ENCODE peak calls at places on chromosomes 3 and 15, in seven cellular contexts. O is mesenchymal stem cell; X is activated naive CD4-positive, alpha-beta T cell treated with anti-CD3 and anti-CD28 coated beads, Interleukin-2, amount 10 ng/mL, durations not matched to agents 7 days and 5 days; W is activated CD4-positive, CD25-positive, alpha-beta regulatory T cell treated with anti-CD3 and anti-CD28 coated beads, Interleukin-2, amount 50 U/mL, for 72 hours; T is stimulated activated CD8-positive, alpha-beta memory T cell treated with anti-CD3 and anti-CD28 coated beads, Interleukin-2, amount 100 ng/mL, for 1 hour; P is ACHN; V is amygdala. E is an unnamed sample.

GRCh38 chr15:77746254-77747174 is 113.8 kb upstream of the LINGO1 start:
- DNase-seq in O (no peak), X (no peak), W (no peak), T (no peak), V (no peak), P (no peak), E (no peak)

GRCh38 chr3:141380279-141380678 is 12.0 kb downstream of the ZBTB38 start:
- DNase-seq in V (no peak), P (no peak), W (no peak), T (no peak), O (no peak), X (no peak), E (no peak)

GRCh38 chr3:139538733-139539132 is 809 bp downstream of the RBP1 start:
- DNase-seq in X (no peak), T (no peak), O (peak; percentile 38), P (no peak), W (no peak), V (no peak), E (peak; percentile 28)

GRCh38 chr15:39028069-39028468 is 463.5 kb upstream of the RASGRP1 start:
- DNase-seq in V (no peak), P (peak; percentile 31), X (no peak), O (peak; percentile 26), T (no peak), W (no peak), E (no peak)

GRCh38 chr3:197028711-197029510 is 706 bp downstream of the MELTF start:
- DNase-seq in O (peak; percentile 17), X (peak; percentile 38), T (no peak), W (no peak), V (no peak), P (peak; percentile 12), E (no peak)

GRCh38 chr15:55823191-55823670 is 80.3 kb upstream of the PRTG start:
- DNase-seq in O (peak; percentile 88), X (no peak), V (no peak), P (no peak), T (no peak), W (no peak), E (peak; percentile 31)

GRCh38 chr3:16795601-16796000 is 89.2 kb upstream of the PLCL2 start:
- DNase-seq in W (no peak), T (no peak), P (no peak), V (no peak), X (no peak), O (no peak), E (no peak)

GRCh38 chr15:88913017-88913849 is at the start of gene MFGE8:
- DNase-seq in T (peak; percentile 46), O (peak; percentile 73), X (peak; percentile 88), P (peak; percentile 59), V (no peak), W (peak; percentile 78), E (no peak)

GRCh38 chr15:91302588-91303439 is 202.8 kb downstream of the SV2B start:
- DNase-seq in O (peak; percentile 21), V (no peak), P (peak; percentile 69), W (no peak), T (no peak), X (peak; percentile 52), E (peak; percentile 66)

GRCh38 chr3:46293991-46294833 is 52.0 kb downstream of the CCR3 start:
- DNase-seq in X (peak; percentile 32), W (peak; percentile 51), T (no peak), P (no peak), V (no peak), O (no peak), E (no peak)

GRCh38 chr15:90845201-90845949 is 23.0 kb upstream of the FURIN start:
- DNase-seq in P (peak; percentile 80), O (peak; percentile 96), X (peak; percentile 37), T (no peak), V (no peak), W (no peak), E (no peak)

GRCh38 chr3:128432898-128433629 is 33.6 kb downstream of the DNAJB8 start:
- DNase-seq in X (no peak), O (no peak), W (no peak), T (no peak), V (no peak), P (no peak), E (peak; percentile 55)

GRCh38 chr15:38867556-38867955 is 302.9 kb upstream of the RASGRP1 start:
- DNase-seq in O (peak; percentile 37), W (no peak), P (no peak), T (no peak), X (no peak), V (no peak), E (no peak)

GRCh38 chr15:76060098-76060989 is 559 bp downstream of the TMEM266 start:
- DNase-seq in O (no peak), X (peak; percentile 43), W (no peak), V (no peak), T (no peak), P (no peak), E (no peak)

GRCh38 chr15:48352474-48353072 is 21.3 kb downstream of the DUT start:
- DNase-seq in W (peak; percentile 34), T (no peak), X (peak; percentile 71), O (peak; percentile 71), V (no peak), P (peak; percentile 74), E (peak; percentile 82)

GRCh38 chr15:92811514-92811913 is 88.6 kb upstream of the CHD2 start:
- DNase-seq in O (no peak), P (peak; percentile 29), W (no peak), T (no peak), X (peak; percentile 34), V (no peak), E (peak; percentile 52)

GRCh38 chr3:193305356-193305755 is 64.3 kb downstream of the PLAAT1 start:
- DNase-seq in W (no peak), O (no peak), P (no peak), X (no peak), T (no peak), V (no peak), E (no peak)

GRCh38 chr3:192494176-192494575 is 233.2 kb downstream of the FGF12 start:
- DNase-seq in P (no peak), X (no peak), T (no peak), W (no peak), V (no peak), O (no peak), E (peak; percentile 86)

GRCh38 chr3:121834079-121834730 is 655 bp downstream of the IQCB1 start:
- DNase-seq in P (peak; percentile 7), T (no peak), W (no peak), O (no peak), V (no peak), X (no peak), E (peak; percentile 26)

GRCh38 chr3:52110502-52110901 is 43.7 kb downstream of the POC1A start:
- DNase-seq in T (no peak), W (no peak), V (no peak), O (no peak), P (no peak), X (no peak), E (no peak)

GRCh38 chr3:55484191-55484644 is 2.9 kb downstream of the WNT5A start:
- DNase-seq in P (no peak), V (no peak), O (no peak), X (no peak), T (no peak), W (no peak), E (no peak)

GRCh38 chr15:63497642-63498100 is 6.7 kb upstream of the USP3 start:
- DNase-seq in O (peak; percentile 76), W (no peak), X (peak; percentile 81), V (no peak), P (no peak), T (no peak), E (no peak)

GRCh38 chr3:72105306-72105705 is 320.4 kb upstream of the PROK2 start:
- DNase-seq in P (no peak), V (no peak), W (no peak), O (no peak), T (no peak), X (no peak), E (no peak)

GRCh38 chr15:38961886-38962285 is 397.3 kb upstream of the RASGRP1 start:
- DNase-seq in P (no peak), X (no peak), W (no peak), V (no peak), T (no peak), O (no peak), E (no peak)

GRCh38 chr3:50472958-50473357 is 30.5 kb downstream of the CACNA2D2 start:
- DNase-seq in V (no peak), T (no peak), O (no peak), W (no peak), P (no peak), X (no peak), E (no peak)

GRCh38 chr3:178072391-178072790 is 463.8 kb upstream of the KCNMB2 start:
- DNase-seq in P (no peak), X (no peak), O (no peak), T (no peak), W (no peak), V (no peak), E (peak; percentile 58)

GRCh38 chr15:96027501-96027900 is 303.0 kb upstream of the NR2F2 start:
- DNase-seq in P (no peak), V (no peak), O (no peak), W (no peak), X (no peak), T (no peak), E (no peak)

GRCh38 chr3:57933589-57933988 is 74.6 kb upstream of the FLNB start:
- DNase-seq in O (no peak), P (no peak), W (no peak), X (no peak), V (no peak), T (no peak), E (no peak)